ENCODE peak calls at places on chromosomes 16 and 17, in eight cellular contexts. O, W, J, X, M, S, U and E are unnamed samples.
A peak's percentile ranks its signal among the peaks of the same experiment; 100 is the strongest.

GRCh38 chr17:50183439-50184001 is 17.7 kb downstream of the SGCA start:
- DNase-seq in O (no peak), W (no peak), J (no peak), X (no peak), M (peak; percentile 71), S (no peak), U (peak; percentile 56), E (no peak)

GRCh38 chr17:35735036-35735805 is 3.8 kb downstream of the RASL10B start:
- DNase-seq in O (no peak), W (no peak), J (peak; percentile 85), X (no peak), M (peak; percentile 42), S (no peak), U (no peak), E (no peak)

GRCh38 chr17:46117117-46117516 is 76.1 kb downstream of the KANSL1 start:
- DNase-seq in O (no peak), W (no peak), J (no peak), X (no peak), M (no peak), S (no peak), U (no peak), E (no peak)

GRCh38 chr16:50305441-50306061 is 39.2 kb downstream of the ADCY7 start:
- DNase-seq in O (peak; percentile 67), W (no peak), J (peak; percentile 78), X (no peak), M (peak; percentile 79), S (no peak), U (no peak), E (no peak)

GRCh38 chr17:46121165-46121764 is 72.0 kb downstream of the KANSL1 start:
- DNase-seq in O (no peak), W (no peak), J (no peak), X (no peak), M (no peak), S (no peak), U (no peak), E (no peak)

GRCh38 chr17:6439951-6440350 is 4.3 kb upstream of the PIMREG start:
- DNase-seq in O (no peak), W (no peak), J (no peak), X (no peak), M (no peak), S (no peak), U (no peak), E (no peak)

GRCh38 chr16:64250866-64251265 is 871.0 kb downstream of the CDH11 start:
- DNase-seq in O (no peak), W (no peak), J (no peak), X (no peak), M (no peak), S (no peak), U (peak; percentile 55), E (no peak)

GRCh38 chr16:86877108-86877507 is 298.8 kb downstream of the FOXL1 start:
- DNase-seq in O (no peak), W (no peak), J (no peak), X (no peak), M (no peak), S (no peak), U (no peak), E (no peak)

GRCh38 chr16:74297296-74297665 is 667 bp downstream of the PSMD7 start:
- DNase-seq in O (no peak), W (no peak), J (peak; percentile 82), X (no peak), M (peak; percentile 39), S (no peak), U (peak; percentile 30), E (no peak)

GRCh38 chr17:48998557-48999440 is 1.6 kb downstream of the IGF2BP1 start:
- DNase-seq in O (no peak), W (no peak), J (peak; percentile 83), X (no peak), M (no peak), S (peak; percentile 51), U (peak; percentile 59), E (no peak)

GRCh38 chr17:49002766-49003165 is 5.6 kb downstream of the IGF2BP1 start:
- DNase-seq in O (no peak), W (no peak), J (no peak), X (no peak), M (no peak), S (no peak), U (no peak), E (no peak)

GRCh38 chr17:49001671-49002070 is 4.5 kb downstream of the IGF2BP1 start:
- DNase-seq in O (no peak), W (no peak), J (no peak), X (no peak), M (no peak), S (no peak), U (no peak), E (no peak)

GRCh38 chr17:49002331-49002730 is 5.1 kb downstream of the IGF2BP1 start:
- DNase-seq in O (no peak), W (no peak), J (no peak), X (no peak), M (no peak), S (no peak), U (no peak), E (no peak)

GRCh38 chr17:49000943-49001342 is 3.8 kb downstream of the IGF2BP1 start:
- DNase-seq in O (no peak), W (no peak), J (no peak), X (no peak), M (no peak), S (no peak), U (peak; percentile 54), E (no peak)
- H3K4me3 ChIP-seq in O (no peak overlapping the region), W (peak overlapping the region; percentile 10), J (no peak overlapping the region), X (no peak overlapping the region), M (peak overlapping the region; percentile 99), S (peak overlapping the region; percentile 60), U (peak overlapping the region; percentile 94), E (peak overlapping the region; percentile 98)

GRCh38 chr16:11737678-11738077 is 5.0 kb downstream of the TXNDC11 start:
- DNase-seq in O (no peak), W (no peak), J (no peak), X (no peak), M (no peak), S (no peak), U (no peak), E (no peak)

GRCh38 chr16:11738742-11739544 is 3.7 kb downstream of the TXNDC11 start:
- DNase-seq in O (no peak), W (no peak), J (no peak), X (no peak), M (no peak), S (no peak), U (no peak), E (no peak)

GRCh38 chr16:11742041-11742535 is 569 bp downstream of the TXNDC11 start:
- DNase-seq in O (peak; percentile 82), W (peak; percentile 68), J (peak; percentile 93), X (no peak), M (peak; percentile 82), S (peak; percentile 39), U (peak; percentile 6), E (no peak)

GRCh38 chr16:11742536-11743307 is at the start of gene TXNDC11:
- DNase-seq in O (peak; percentile 99), W (peak; percentile 99), J (peak; percentile 100), X (peak; percentile 99), M (peak; percentile 99), S (peak; percentile 99), U (peak; percentile 98), E (peak; percentile 61)

DNA sequence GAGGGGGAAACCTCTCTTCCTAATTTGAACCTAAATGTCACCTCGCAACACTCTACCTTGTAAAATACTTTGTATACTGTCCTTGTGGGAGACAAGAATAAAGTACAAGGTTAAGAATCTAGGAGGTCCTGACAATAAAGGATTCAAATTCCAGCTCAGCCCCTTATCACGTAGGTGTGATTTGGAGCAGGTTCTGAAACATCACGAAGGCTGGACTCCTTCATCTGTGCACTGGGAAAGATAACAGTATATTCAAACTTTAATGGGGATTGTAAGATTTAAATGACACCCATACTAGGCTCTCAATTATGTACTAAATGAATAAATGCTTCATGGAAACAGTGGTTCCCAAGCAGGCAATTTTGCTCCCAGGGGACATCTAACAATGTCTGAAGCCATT is 2.1 kb downstream of the TXNDC11 start:
- DNase-seq in O (no peak), W (no peak), J (no peak), X (no peak), M (no peak), S (no peak), U (no peak), E (no peak)
- H3K4me3 ChIP-seq in O (peak overlapping the region; percentile 97), W (no peak overlapping the region), J (no peak overlapping the region), X (no peak overlapping the region), M (no peak overlapping the region), S (peak overlapping the region; percentile 87), U (peak overlapping the region; percentile 84), E (peak overlapping the region; percentile 87)

DNA sequence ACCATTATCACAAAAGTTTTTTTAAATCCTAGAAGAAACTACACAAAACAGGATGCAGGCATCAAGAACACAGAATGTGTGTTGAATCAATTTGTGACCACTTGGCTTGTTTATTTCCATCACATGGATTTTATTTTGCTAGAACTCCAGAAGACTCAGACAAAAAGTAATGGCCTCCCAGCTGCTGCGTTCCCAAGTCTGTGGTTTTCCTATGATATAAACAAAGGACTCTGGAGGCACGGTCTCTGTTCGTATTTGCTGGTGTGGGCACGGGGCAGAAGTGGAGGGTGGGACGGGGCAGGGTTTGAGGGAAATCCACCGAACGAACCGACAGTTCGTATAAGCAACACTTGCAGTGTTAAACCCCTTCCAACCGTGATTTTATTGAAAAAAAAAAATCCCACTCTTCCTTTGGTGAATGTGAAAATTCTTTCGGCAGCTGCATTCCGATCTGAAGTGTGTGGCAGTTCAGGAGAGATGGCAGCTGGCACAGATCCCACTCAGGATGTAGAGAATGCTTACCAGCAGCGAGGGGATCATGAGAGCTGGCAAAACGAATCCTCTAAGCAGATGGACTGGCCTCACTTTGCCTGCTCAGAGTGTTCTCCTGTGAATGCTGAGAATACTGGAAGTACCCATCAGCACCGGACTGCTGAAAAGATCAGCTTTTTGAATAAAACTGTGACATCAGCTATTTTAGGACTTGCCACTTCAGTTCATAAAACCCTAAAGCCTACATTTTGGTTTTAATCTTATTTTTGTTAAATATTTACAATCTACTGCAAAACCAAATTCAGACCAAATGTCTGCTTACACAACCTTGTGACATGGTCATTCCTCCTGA is 165.2 kb downstream of the VPS53 start:
- DNase-seq in O (no peak), W (no peak), J (no peak), X (no peak), M (no peak), S (no peak), U (peak; percentile 81), E (no peak)
- H3K4me3 ChIP-seq in O (no peak overlapping the region), W (no peak overlapping the region), J (no peak overlapping the region), X (no peak overlapping the region), M (no peak overlapping the region), S (no peak overlapping the region), U (peak overlapping the region; percentile 38), E (peak overlapping the region; percentile 69)

DNA sequence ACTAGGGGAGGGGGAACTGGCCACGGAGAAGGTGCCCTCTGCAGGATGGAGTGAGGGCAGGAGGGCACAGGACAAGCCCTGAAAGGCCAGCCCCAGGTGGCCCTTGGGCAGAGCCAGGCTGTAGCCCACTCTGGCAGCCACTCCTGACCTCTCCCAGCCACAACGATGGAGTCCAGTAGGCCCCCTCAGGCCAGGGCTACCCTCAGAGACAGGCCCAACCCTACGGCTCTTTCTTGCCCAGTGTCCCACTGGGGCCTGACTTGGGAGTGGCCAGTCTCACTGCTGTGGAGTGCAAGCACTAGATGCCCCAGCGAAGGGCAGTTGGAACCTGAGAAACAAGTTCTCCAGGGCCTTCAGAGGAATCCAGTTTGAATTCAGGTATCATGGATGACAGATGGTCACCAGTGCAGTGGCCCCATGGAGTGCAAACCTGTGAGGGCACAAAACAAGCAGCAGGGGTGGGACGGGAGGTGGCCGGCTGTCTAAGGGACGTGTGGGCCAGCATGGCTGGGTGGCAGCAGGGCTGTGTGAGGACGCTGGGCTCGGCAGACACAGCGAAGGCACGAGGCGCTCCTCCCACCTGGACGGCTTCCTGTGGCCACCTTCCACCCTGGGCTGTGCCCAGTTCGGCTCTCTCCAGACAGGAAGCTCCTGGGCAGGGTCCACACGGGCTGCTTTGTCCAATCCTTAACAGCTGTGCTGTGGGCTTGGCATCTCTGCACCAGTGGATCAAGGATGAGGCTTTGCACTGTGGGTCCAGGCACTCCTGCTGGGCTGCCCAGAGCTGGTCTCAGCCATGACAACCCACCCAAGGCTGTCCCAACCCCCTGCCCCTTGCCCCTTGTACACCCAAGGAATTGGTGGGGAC is 72.1 kb downstream of the AMFR start:
- DNase-seq in O (peak; percentile 62), W (no peak), J (peak; percentile 80), X (no peak), M (peak; percentile 45), S (no peak), U (no peak), E (no peak)
- H3K4me3 ChIP-seq in O (no peak overlapping the region), W (no peak overlapping the region), J (no peak overlapping the region), X (no peak overlapping the region), M (no peak overlapping the region), S (no peak overlapping the region), U (no peak overlapping the region), E (no peak overlapping the region)